ENCODE peak calls at places on chromosome 7, in nine cellular contexts. H, C, N, P, F, W, B, T and R are unnamed samples. For H3K36me3, the result is how much of the 10 kb centered on the place peaks cover.

GRCh38 chr7:140876519-140877248 is 48.0 kb downstream of the BRAF start:
- DNase-seq in N (no peak), H (peak), B (no peak), F (no peak), C (no peak), W (no peak), P (no peak), T (no peak), R (no peak)

GRCh38 chr7:128168667-128169210 is 72.3 kb upstream of the LEP start:
- DNase-seq in W (no peak), P (peak), F (no peak), C (peak), N (peak), B (no peak), T (no peak), H (no peak), R (peak)

GRCh38 chr7:106504620-106505019 is 156.3 kb downstream of the CCDC71L start:
- DNase-seq in H (no peak), W (no peak), B (no peak), F (no peak), C (no peak), N (no peak), P (no peak), T (no peak), R (no peak)

GRCh38 chr7:1642291-1642728 is 27.8 kb upstream of the ELFN1 start:
- DNase-seq in W (no peak), T (no peak), C (no peak), N (no peak), F (no peak), B (no peak), P (no peak), H (no peak), R (no peak)

GRCh38 chr7:35802649-35803048 is 1.8 kb downstream of the SEPTIN7 start:
- DNase-seq in H (no peak), W (no peak), N (no peak), F (no peak), P (no peak), T (no peak), C (no peak), B (no peak), R (no peak)

GRCh38 chr7:35758421-35758820 is 42.4 kb upstream of the SEPTIN7 start:
- DNase-seq in P (no peak), H (no peak), W (no peak), F (no peak), C (peak), T (no peak), B (no peak), N (no peak), R (no peak)

GRCh38 chr7:112188257-112188656 is 17.9 kb downstream of the DOCK4 start:
- DNase-seq in N (no peak), B (no peak), H (peak), C (no peak), T (no peak), W (no peak), P (no peak), F (no peak), R (no peak)

GRCh38 chr7:57417736-57418135 is 32.2 kb upstream of the ZNF716 start:
- DNase-seq in C (no peak), B (no peak), N (no peak), W (no peak), T (no peak), H (no peak), P (no peak), F (no peak), R (no peak)

GRCh38 chr7:25180946-25181345 is 47.3 kb downstream of the NPVF start:
- DNase-seq in N (no peak), T (no peak), H (no peak), P (no peak), W (no peak), B (no peak), F (no peak), C (no peak), R (no peak)

GRCh38 chr7:77349141-77349540 is 67.0 kb downstream of the GSAP start:
- DNase-seq in C (no peak), T (no peak), H (no peak), B (no peak), F (no peak), W (no peak), P (no peak), N (no peak), R (no peak)

GRCh38 chr7:133081119-133081604 is 728 bp downstream of the CHCHD3 start:
- DNase-seq in W (no peak), H (peak), N (no peak), P (no peak), F (no peak), C (no peak), T (no peak), B (no peak), R (no peak)

GRCh38 chr7:973312-973711 is 2.0 kb downstream of the COX19 start:
- DNase-seq in N (no peak), F (no peak), W (no peak), B (no peak), C (no peak), H (no peak), P (no peak), T (no peak), R (no peak)

GRCh38 chr7:39741942-39742623 is 118.7 kb downstream of the RALA start:
- DNase-seq in W (no peak), P (peak), F (no peak), C (peak), N (no peak), T (peak), H (peak), B (no peak), R (no peak)

GRCh38 chr7:94445696-94446194 is 51.0 kb downstream of the COL1A2 start:
- DNase-seq in T (no peak), W (no peak), H (no peak), B (no peak), C (no peak), F (no peak), N (no peak), P (no peak), R (no peak)

GRCh38 chr7:87156709-87157108 is 4.5 kb downstream of the DMTF1 start:
- DNase-seq in F (no peak), H (no peak), N (no peak), T (no peak), W (no peak), P (no peak), C (no peak), B (no peak), R (no peak)
- H3K4me3 ChIP-seq in F (no peak), H (no peak), N (peak), T (no peak), W (peak), P (no peak), C (no peak), B (no peak), R (no peak)

GRCh38 chr7:129421717-129422250 is 12.4 kb upstream of the STRIP2 start:
- DNase-seq in B (no peak), T (no peak), N (no peak), W (no peak), P (no peak), H (no peak), C (no peak), F (no peak), R (no peak)

GRCh38 chr7:129422727-129423126 is 11.5 kb upstream of the STRIP2 start:
- DNase-seq in W (no peak), B (no peak), H (peak), N (no peak), F (no peak), P (no peak), T (no peak), C (no peak), R (no peak)

GRCh38 chr7:129412501-129412900 is 21.7 kb upstream of the STRIP2 start:
- DNase-seq in P (no peak), N (no peak), T (no peak), W (no peak), C (no peak), H (no peak), B (no peak), F (no peak), R (no peak)

DNA sequence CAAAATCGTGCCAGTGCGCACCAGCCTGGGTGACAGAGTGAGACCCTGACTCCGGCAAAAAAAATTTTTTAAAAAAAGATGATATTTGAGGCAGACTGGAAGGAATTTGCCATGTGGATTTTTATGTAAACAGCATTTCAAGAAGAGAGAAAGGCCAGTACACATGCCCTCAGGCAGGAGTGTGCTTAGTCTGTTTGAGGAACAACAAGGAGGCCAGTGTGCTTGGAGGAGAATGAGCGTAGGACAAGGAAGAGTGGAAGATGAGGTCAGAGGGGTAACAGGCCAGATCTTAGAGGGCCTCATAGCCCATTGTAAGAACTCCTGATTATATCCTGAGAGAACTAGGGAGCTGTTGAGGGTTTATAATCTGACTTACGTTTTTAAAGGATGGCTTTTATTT is 17.2 kb upstream of the STRIP2 start:
- DNase-seq in B (no peak), W (no peak), F (no peak), C (no peak), H (no peak), N (no peak), T (no peak), P (no peak), R (no peak)
- H3K36me3 ChIP-seq in B (under half), W (under half), F (half or more), C (under half), H (under half), N (under half), T (under half), P (under half), R (under half)

GRCh38 chr7:134602921-134603394 is 43.7 kb upstream of the BPGM start:
- DNase-seq in F (no peak), B (no peak), H (no peak), C (no peak), T (no peak), P (no peak), W (no peak), N (no peak), R (no peak)
- H3K27ac ChIP-seq in F (peak), B (peak), H (no peak), C (no peak), T (no peak), P (no peak), W (no peak), N (peak), R (peak)

GRCh38 chr7:2837476-2837875 is 6.6 kb downstream of the GNA12 start:
- DNase-seq in H (no peak), W (no peak), P (no peak), C (no peak), F (no peak), T (no peak), N (no peak), B (no peak), R (no peak)
- H3K4me3 ChIP-seq in H (no peak), W (no peak), P (no peak), C (no peak), F (no peak), T (no peak), N (no peak), B (no peak), R (no peak)

DNA sequence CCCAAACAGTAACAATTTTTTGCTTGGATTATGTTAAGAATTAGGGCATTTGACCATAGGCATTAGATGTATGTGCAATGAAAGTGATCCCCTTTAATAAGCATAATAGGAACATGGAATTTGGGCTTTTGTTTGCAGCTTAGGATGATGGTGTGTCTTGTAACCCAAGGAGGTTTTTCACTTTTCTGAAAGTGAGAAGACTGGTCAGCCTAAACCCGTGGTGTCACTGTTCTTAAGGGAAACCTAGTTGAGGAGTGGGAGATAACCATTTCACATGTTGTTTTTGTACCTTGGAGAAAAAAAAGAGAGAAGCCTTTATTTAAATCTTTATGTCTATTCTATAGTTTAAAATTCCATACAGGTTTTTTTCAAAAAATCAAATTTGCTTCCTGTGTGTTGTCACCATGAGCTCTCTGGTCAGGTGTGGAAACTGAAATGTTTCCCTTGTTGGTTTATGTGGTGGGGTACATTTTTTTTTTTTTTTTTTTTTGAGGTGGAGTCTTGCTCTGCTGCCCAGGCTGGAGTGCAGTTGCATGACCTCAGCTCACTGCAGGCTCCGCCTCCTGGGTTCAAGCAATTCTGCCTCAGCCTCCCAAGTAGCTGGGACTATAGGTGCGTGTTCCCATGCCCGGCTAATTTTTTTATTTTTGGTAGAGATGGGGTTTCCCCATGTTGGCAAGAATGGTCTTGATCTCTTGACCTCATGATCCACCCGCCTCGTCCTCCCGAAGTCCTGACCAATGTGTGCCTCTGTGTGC is 7.7 kb downstream of the CCM2 start:
- DNase-seq in H (peak), F (no peak), C (no peak), P (no peak), N (peak), W (no peak), B (no peak), T (no peak), R (no peak)
- H3K36me3 ChIP-seq in H (under half), F (under half), C (under half), P (under half), N (under half), W (under half), B (under half), T (under half), R (under half)